ENCODE peak calls at places on chromosomes 12 and 14, in nine cellular contexts. One of them, this sample, is unnamed.

GRCh38 chr14:80364274-80364673 is 153.0 kb upstream of the DIO2 start:
- DNase-seq in mammary epithelial cell: no peak
- DNase-seq in hepatocyte: peak
- DNase-seq in ascending aorta: no peak
- DNase-seq in PC-9: no peak
- DNase-seq in GM12865: peak
- DNase-seq in psoas muscle: no peak
- DNase-seq in HepG2: peak
- DNase-seq in uterus: no peak
- DNase-seq in this sample: peak

GRCh38 chr12:80226576-80226975 is 127.2 kb downstream of the OTOGL start:
- DNase-seq in mammary epithelial cell: peak
- DNase-seq in psoas muscle: no peak
- DNase-seq in HepG2: no peak
- DNase-seq in ascending aorta: no peak
- DNase-seq in uterus: no peak
- DNase-seq in GM12865: no peak
- DNase-seq in PC-9: no peak
- DNase-seq in hepatocyte: no peak
- DNase-seq in this sample: peak

GRCh38 chr12:106297681-106298080 is 4.9 kb upstream of the TCP11L2 start:
- DNase-seq in uterus: no peak
- DNase-seq in HepG2: no peak
- DNase-seq in hepatocyte: no peak
- DNase-seq in ascending aorta: no peak
- DNase-seq in PC-9: no peak
- DNase-seq in psoas muscle: no peak
- DNase-seq in mammary epithelial cell: no peak
- DNase-seq in GM12865: peak
- DNase-seq in this sample: no peak

GRCh38 chr12:106446429-106447092 is 89.0 kb downstream of the POLR3B start:
- DNase-seq in hepatocyte: no peak
- DNase-seq in PC-9: no peak
- DNase-seq in uterus: no peak
- DNase-seq in HepG2: no peak
- DNase-seq in psoas muscle: no peak
- DNase-seq in ascending aorta: no peak
- DNase-seq in mammary epithelial cell: no peak
- DNase-seq in GM12865: no peak
- DNase-seq in this sample: no peak

GRCh38 chr12:104684884-104685283 is 228.1 kb downstream of the CHST11 start:
- DNase-seq in psoas muscle: no peak
- DNase-seq in mammary epithelial cell: no peak
- DNase-seq in hepatocyte: no peak
- DNase-seq in uterus: no peak
- DNase-seq in PC-9: no peak
- DNase-seq in GM12865: no peak
- DNase-seq in ascending aorta: no peak
- DNase-seq in HepG2: no peak
- DNase-seq in this sample: peak

GRCh38 chr12:75623631-75624118 is 112.3 kb upstream of the KRR1 start:
- DNase-seq in PC-9: peak
- DNase-seq in psoas muscle: no peak
- DNase-seq in ascending aorta: no peak
- DNase-seq in uterus: no peak
- DNase-seq in GM12865: no peak
- DNase-seq in hepatocyte: peak
- DNase-seq in mammary epithelial cell: peak
- DNase-seq in HepG2: peak
- DNase-seq in this sample: peak

GRCh38 chr14:93655078-93655750 is 133.1 kb downstream of the PRIMA1 start:
- DNase-seq in ascending aorta: no peak
- DNase-seq in mammary epithelial cell: peak
- DNase-seq in psoas muscle: no peak
- DNase-seq in GM12865: peak
- DNase-seq in uterus: no peak
- DNase-seq in PC-9: no peak
- DNase-seq in hepatocyte: peak
- DNase-seq in HepG2: peak
- DNase-seq in this sample: peak

GRCh38 chr12:116058574-116058973 is 218.9 kb downstream of the MED13L start:
- DNase-seq in GM12865: no peak
- DNase-seq in PC-9: no peak
- DNase-seq in ascending aorta: no peak
- DNase-seq in mammary epithelial cell: no peak
- DNase-seq in HepG2: no peak
- DNase-seq in psoas muscle: no peak
- DNase-seq in uterus: no peak
- DNase-seq in hepatocyte: no peak
- DNase-seq in this sample: no peak

GRCh38 chr14:23217621-23218020 is 20.1 kb upstream of the RNF212B start:
- DNase-seq in psoas muscle: no peak
- DNase-seq in hepatocyte: no peak
- DNase-seq in mammary epithelial cell: peak
- DNase-seq in uterus: no peak
- DNase-seq in ascending aorta: no peak
- DNase-seq in GM12865: no peak
- DNase-seq in PC-9: no peak
- DNase-seq in HepG2: no peak
- DNase-seq in this sample: no peak

GRCh38 chr14:104085032-104085888 is at the start of gene ASPG:
- DNase-seq in HepG2: no peak
- DNase-seq in hepatocyte: peak
- DNase-seq in ascending aorta: no peak
- DNase-seq in mammary epithelial cell: no peak
- DNase-seq in PC-9: no peak
- DNase-seq in GM12865: no peak
- DNase-seq in uterus: peak
- DNase-seq in psoas muscle: peak
- DNase-seq in this sample: no peak

GRCh38 chr12:26242683-26243082 is 47.3 kb downstream of the SSPN start:
- DNase-seq in PC-9: no peak
- DNase-seq in mammary epithelial cell: no peak
- DNase-seq in ascending aorta: no peak
- DNase-seq in GM12865: no peak
- DNase-seq in HepG2: no peak
- DNase-seq in psoas muscle: no peak
- DNase-seq in hepatocyte: no peak
- DNase-seq in uterus: no peak
- DNase-seq in this sample: no peak

GRCh38 chr14:102206901-102207300 is 67.2 kb downstream of the WDR20 start:
- DNase-seq in uterus: no peak
- DNase-seq in GM12865: no peak
- DNase-seq in hepatocyte: no peak
- DNase-seq in ascending aorta: no peak
- DNase-seq in mammary epithelial cell: no peak
- DNase-seq in HepG2: no peak
- DNase-seq in psoas muscle: no peak
- DNase-seq in PC-9: no peak
- DNase-seq in this sample: no peak

GRCh38 chr12:97568336-97569180 is 106.0 kb downstream of the RMST start:
- DNase-seq in psoas muscle: no peak
- DNase-seq in PC-9: peak
- DNase-seq in GM12865: no peak
- DNase-seq in HepG2: peak
- DNase-seq in uterus: no peak
- DNase-seq in ascending aorta: no peak
- DNase-seq in hepatocyte: peak
- DNase-seq in mammary epithelial cell: peak
- DNase-seq in this sample: no peak

GRCh38 chr12:112977641-112978040 is 678 bp upstream of the OAS2 start:
- DNase-seq in hepatocyte: no peak
- DNase-seq in uterus: no peak
- DNase-seq in GM12865: peak
- DNase-seq in PC-9: no peak
- DNase-seq in HepG2: no peak
- DNase-seq in ascending aorta: no peak
- DNase-seq in psoas muscle: no peak
- DNase-seq in mammary epithelial cell: no peak
- DNase-seq in this sample: no peak
- H3K4me3 ChIP-seq in hepatocyte: no peak
- H3K4me3 ChIP-seq in uterus: peak
- H3K4me3 ChIP-seq in GM12865: peak
- H3K4me3 ChIP-seq in PC-9: no peak
- H3K4me3 ChIP-seq in HepG2: peak
- H3K4me3 ChIP-seq in ascending aorta: peak
- H3K4me3 ChIP-seq in psoas muscle: peak
- H3K4me3 ChIP-seq in mammary epithelial cell: no peak
- H3K4me3 ChIP-seq in this sample: peak

DNA sequence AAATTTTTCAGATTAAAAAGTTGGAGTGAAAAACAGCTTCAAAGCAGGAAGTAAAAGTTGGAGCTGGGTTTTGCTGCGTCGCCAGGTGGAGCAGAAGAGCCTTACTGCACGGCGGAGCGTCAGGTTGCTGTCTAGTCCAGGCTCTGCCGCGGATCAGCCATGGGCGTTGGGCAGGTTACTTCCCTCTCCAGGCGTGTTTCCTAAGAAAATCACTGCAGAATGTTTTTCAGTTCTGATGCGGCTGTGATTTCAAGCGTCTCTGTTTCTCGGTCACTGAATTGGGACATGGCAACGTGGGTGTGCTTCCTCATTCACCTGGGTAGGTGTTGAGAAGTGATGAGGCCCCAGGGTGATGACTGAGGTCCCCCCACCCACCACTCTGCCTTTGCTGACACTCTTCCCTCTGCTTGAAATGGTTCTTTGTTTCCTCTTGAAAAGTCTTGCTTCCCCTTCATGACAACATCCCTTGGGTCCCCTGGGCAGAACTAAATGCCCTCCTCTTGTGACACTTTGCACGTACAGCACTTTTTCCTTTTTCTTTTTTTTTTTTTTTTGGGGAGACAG is 7.6 kb downstream of the EVL start:
- DNase-seq in GM12865: peak
- DNase-seq in PC-9: peak
- DNase-seq in hepatocyte: no peak
- DNase-seq in ascending aorta: no peak
- DNase-seq in HepG2: no peak
- DNase-seq in psoas muscle: no peak
- DNase-seq in mammary epithelial cell: peak
- DNase-seq in uterus: no peak
- DNase-seq in this sample: no peak
- TF ChIP-seq CTCF in GM12865: peak
- TF ChIP-seq CTCF in PC-9: peak
- TF ChIP-seq CTCF in hepatocyte: peak
- TF ChIP-seq CTCF in ascending aorta: no peak
- TF ChIP-seq CTCF in HepG2: no peak
- TF ChIP-seq CTCF in psoas muscle: no peak
- TF ChIP-seq CTCF in mammary epithelial cell: peak
- TF ChIP-seq CTCF in uterus: no peak
- TF ChIP-seq CTCF in this sample: no peak

GRCh38 chr12:32135967-32136366 is 29.3 kb downstream of the BICD1 start:
- DNase-seq in GM12865: no peak
- DNase-seq in psoas muscle: no peak
- DNase-seq in mammary epithelial cell: no peak
- DNase-seq in HepG2: peak
- DNase-seq in hepatocyte: no peak
- DNase-seq in ascending aorta: no peak
- DNase-seq in uterus: no peak
- DNase-seq in PC-9: no peak
- DNase-seq in this sample: no peak

GRCh38 chr12:32139064-32139421 is 32.4 kb downstream of the BICD1 start:
- DNase-seq in psoas muscle: no peak
- DNase-seq in hepatocyte: peak
- DNase-seq in HepG2: no peak
- DNase-seq in ascending aorta: no peak
- DNase-seq in GM12865: peak
- DNase-seq in mammary epithelial cell: no peak
- DNase-seq in uterus: no peak
- DNase-seq in PC-9: no peak
- DNase-seq in this sample: peak

GRCh38 chr12:32145096-32145495 is 38.4 kb downstream of the BICD1 start:
- DNase-seq in hepatocyte: no peak
- DNase-seq in uterus: no peak
- DNase-seq in HepG2: no peak
- DNase-seq in psoas muscle: no peak
- DNase-seq in ascending aorta: no peak
- DNase-seq in PC-9: no peak
- DNase-seq in GM12865: no peak
- DNase-seq in mammary epithelial cell: no peak
- DNase-seq in this sample: no peak

GRCh38 chr12:32136404-32136803 is 29.8 kb downstream of the BICD1 start:
- DNase-seq in mammary epithelial cell: no peak
- DNase-seq in HepG2: no peak
- DNase-seq in PC-9: no peak
- DNase-seq in uterus: no peak
- DNase-seq in psoas muscle: no peak
- DNase-seq in ascending aorta: no peak
- DNase-seq in hepatocyte: no peak
- DNase-seq in GM12865: no peak
- DNase-seq in this sample: no peak

DNA sequence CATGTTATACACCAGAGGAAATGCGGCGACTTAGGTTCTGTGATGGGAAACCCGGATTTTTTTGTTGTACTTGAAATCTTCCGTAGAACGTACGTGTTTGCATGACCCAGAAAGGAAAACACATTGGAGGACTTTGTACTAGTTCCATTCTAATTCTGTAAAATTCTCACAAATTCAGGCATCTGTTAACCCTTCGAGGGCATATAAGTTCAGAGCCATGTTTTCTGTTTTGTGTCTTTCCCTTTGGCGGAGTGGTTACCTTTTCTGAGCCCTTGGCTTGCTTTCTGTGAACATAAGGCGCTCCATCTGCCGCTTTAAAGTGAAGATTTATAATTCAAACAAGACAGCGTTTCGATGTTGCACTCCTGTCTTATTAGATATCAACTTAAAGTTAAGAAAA is 34.2 kb downstream of the BICD1 start:
- DNase-seq in GM12865: no peak
- DNase-seq in ascending aorta: no peak
- DNase-seq in hepatocyte: no peak
- DNase-seq in mammary epithelial cell: no peak
- DNase-seq in PC-9: no peak
- DNase-seq in HepG2: no peak
- DNase-seq in uterus: no peak
- DNase-seq in psoas muscle: no peak
- DNase-seq in this sample: no peak
- H3K4me3 ChIP-seq in GM12865: no peak
- H3K4me3 ChIP-seq in ascending aorta: no peak
- H3K4me3 ChIP-seq in hepatocyte: no peak
- H3K4me3 ChIP-seq in mammary epithelial cell: no peak
- H3K4me3 ChIP-seq in PC-9: no peak
- H3K4me3 ChIP-seq in HepG2: no peak
- H3K4me3 ChIP-seq in uterus: no peak
- H3K4me3 ChIP-seq in psoas muscle: peak
- H3K4me3 ChIP-seq in this sample: no peak

GRCh38 chr12:71654200-71654599 is 9.4 kb downstream of the ZFC3H1 start:
- DNase-seq in GM12865: no peak
- DNase-seq in psoas muscle: no peak
- DNase-seq in uterus: no peak
- DNase-seq in PC-9: no peak
- DNase-seq in HepG2: peak
- DNase-seq in hepatocyte: no peak
- DNase-seq in mammary epithelial cell: peak
- DNase-seq in ascending aorta: no peak
- DNase-seq in this sample: no peak
- TF ChIP-seq CTCF in GM12865: no peak
- TF ChIP-seq CTCF in psoas muscle: no peak
- TF ChIP-seq CTCF in uterus: no peak
- TF ChIP-seq CTCF in PC-9: no peak
- TF ChIP-seq CTCF in HepG2: no peak
- TF ChIP-seq CTCF in hepatocyte: no peak
- TF ChIP-seq CTCF in mammary epithelial cell: no peak
- TF ChIP-seq CTCF in ascending aorta: no peak
- TF ChIP-seq CTCF in this sample: no peak

This sample was measured in fibroblast of villous mesenchyme.